ENCODE peak calls at places on chromosomes 4 and X, in five cellular contexts. U is T-helper 1 cell, G is progenitor cell of endocrine pancreas, N is pons, H is fibroblast of lung. M is an unnamed sample.

GRCh38 chr4:7206856-7207567 is 14.7 kb downstream of the SORCS2 start:
- DNase-seq in U (no peak), H (peak; percentile 76), N (peak; percentile 55), G (no peak), M (peak; percentile 69)

GRCh38 chrX:123310112-123310511 is 126.0 kb downstream of the GRIA3 start:
- DNase-seq in N (no peak), U (no peak), H (no peak), G (no peak), M (no peak)

GRCh38 chr4:123699823-123700822 is 303.5 kb downstream of the SPRY1 start:
- DNase-seq in H (peak; percentile 89), N (peak; percentile 87), G (no peak), U (no peak), M (peak; percentile 20)

GRCh38 chr4:85448880-85449763 is 25.8 kb upstream of the ARHGAP24 start:
- DNase-seq in G (no peak), H (no peak), U (no peak), N (no peak), M (no peak)

GRCh38 chr4:588351-588849 is 12.3 kb upstream of the TMEM271 start:
- DNase-seq in H (no peak), G (no peak), N (no peak), U (no peak), M (no peak)

GRCh38 chr4:89438102-89438831 is 130.7 kb upstream of the GPRIN3 start:
- DNase-seq in G (peak; percentile 13), N (peak; percentile 21), U (no peak), H (peak; percentile 46), M (no peak)

GRCh38 chr4:56907489-56908205 is at the start of gene REST:
- DNase-seq in U (peak; percentile 71), N (peak; percentile 53), G (peak; percentile 76), H (peak; percentile 64), M (peak; percentile 65)

GRCh38 chr4:74056858-74057562 is 18.5 kb upstream of the CXCL3 start:
- DNase-seq in G (no peak), U (no peak), H (peak; percentile 97), N (no peak), M (no peak)

GRCh38 chr4:157048248-157048647 is 27.7 kb upstream of the GLRB start:
- DNase-seq in H (peak; percentile 94), N (no peak), U (no peak), G (no peak), M (no peak)

GRCh38 chrX:456146-456545 is 69.4 kb upstream of the PPP2R3B start:
- DNase-seq in N (no peak), U (no peak), G (no peak), H (no peak), M (no peak)

GRCh38 chrX:153459976-153460375 is 10.4 kb downstream of the HAUS7 start:
- DNase-seq in G (no peak), U (no peak), H (peak; percentile 38), N (no peak), M (no peak)

GRCh38 chr4:74624351-74625151 is 169.8 kb downstream of the BTC start:
- DNase-seq in H (peak; percentile 98), N (no peak), U (no peak), G (no peak), M (no peak)

GRCh38 chr4:1595789-1596325 is 88.3 kb downstream of the FAM53A start:
- DNase-seq in U (peak; percentile 4), G (no peak), H (no peak), N (no peak), M (no peak)

GRCh38 chr4:6367313-6367945 is 97.8 kb downstream of the WFS1 start:
- DNase-seq in G (no peak), N (no peak), U (no peak), H (no peak), M (no peak)

GRCh38 chr4:36094995-36095394 is 149.3 kb downstream of the ARAP2 start:
- DNase-seq in U (no peak), N (no peak), G (no peak), H (no peak), M (no peak)

GRCh38 chr4:142743071-142743825 is 102.9 kb downstream of the INPP4B start:
- DNase-seq in G (no peak), N (no peak), H (peak; percentile 39), U (no peak), M (no peak)

GRCh38 chr4:2962614-2963184 is 507 bp downstream of the NOP14 start:
- DNase-seq in N (peak; percentile 48), G (no peak), H (peak; percentile 54), U (no peak), M (no peak)

GRCh38 chr4:5780831-5781480 is 70.0 kb downstream of the EVC start:
- DNase-seq in G (no peak), H (no peak), N (no peak), U (no peak), M (no peak)

GRCh38 chrX:1134156-1134555 is 78.3 kb downstream of the CRLF2 start:
- DNase-seq in H (no peak), U (no peak), N (no peak), G (no peak), M (no peak)

GRCh38 chr4:84583871-84584373 is 995 bp downstream of the CDS1 start:
- DNase-seq in G (no peak), H (peak; percentile 5), U (no peak), N (no peak), M (no peak)

GRCh38 chrX:125998432-125998831 is 167.7 kb downstream of the DCAF12L2 start:
- DNase-seq in G (no peak), H (no peak), U (no peak), N (peak; percentile 36), M (no peak)

GRCh38 chrX:78106651-78106986 is 2.6 kb downstream of the PGK1 start:
- DNase-seq in G (no peak), N (no peak), H (no peak), U (no peak), M (no peak)

GRCh38 chrX:53088136-53088974 is 5.6 kb upstream of the KANTR start:
- DNase-seq in U (peak; percentile 72), G (peak; percentile 50), N (peak; percentile 20), H (peak; percentile 74), M (no peak)

GRCh38 chrX:30816079-30816478 is 73.0 kb downstream of the TAB3 start:
- DNase-seq in N (no peak), G (no peak), H (no peak), U (no peak), M (no peak)

GRCh38 chrX:111634823-111635410 is 46.1 kb upstream of the ALG13 start:
- DNase-seq in H (no peak), G (no peak), N (no peak), U (no peak), M (no peak)

GRCh38 chrX:27981349-27981748 is at the start of gene DCAF8L1:
- DNase-seq in G (no peak), U (no peak), H (no peak), N (no peak), M (no peak)

GRCh38 chr4:41092128-41092527 is 122.2 kb downstream of the APBB2 start:
- DNase-seq in N (no peak), G (no peak), H (no peak), U (no peak), M (no peak)

GRCh38 chrX:103063191-103063845 is 653 bp downstream of the BEX1 start:
- DNase-seq in U (no peak), G (peak; percentile 25), N (peak; percentile 3), H (peak; percentile 29), M (peak; percentile 5)

GRCh38 chrX:5870238-5870637 is 358.4 kb downstream of the NLGN4X start:
- DNase-seq in N (no peak), U (no peak), H (no peak), G (no peak), M (no peak)

GRCh38 chr4:154719087-154719486 is 24.7 kb upstream of the LRAT start:
- DNase-seq in G (no peak), H (peak; percentile 63), U (no peak), N (no peak), M (no peak)

GRCh38 chr4:65893311-65893710 is 223.0 kb upstream of the EPHA5 start:
- DNase-seq in N (no peak), U (no peak), G (no peak), H (no peak), M (no peak)

GRCh38 chr4:108030332-108030731 is 40.6 kb downstream of the HADH start:
- DNase-seq in N (peak; percentile 58), H (peak; percentile 73), U (no peak), G (no peak), M (no peak)

GRCh38 chr4:61918507-61919462 is 718.7 kb downstream of the ADGRL3 start:
- DNase-seq in N (no peak), G (no peak), U (no peak), H (no peak), M (no peak)

M was measured in C1 segment of cervical spinal cord.